ENCODE peak calls at places on chromosomes 5 and 9, in eight cellular contexts. F is pancreas, R is aorta, Y is heart left ventricle, G is WERI-Rb-1, A is mammary epithelial cell, B is thyroid gland, M is SK-N-SH. S is an unnamed sample. For H3K9me3, the result is how much of the 10 kb centered on the place peaks cover.

GRCh38 chr5:170389250-170389902 is at the start of gene KCNMB1:
- DNase-seq in F (no peak), B (no peak), A (no peak), G (no peak), M (no peak), R (peak), Y (no peak), S (no peak)

GRCh38 chr5:96279796-96280542 is 153.1 kb downstream of the PCSK1 start:
- DNase-seq in Y (no peak), G (no peak), M (no peak), B (no peak), A (peak), F (no peak), R (no peak), S (no peak)

GRCh38 chr9:87681271-87682061 is 44.5 kb upstream of the CTSL start:
- DNase-seq in B (peak), F (no peak), M (no peak), R (no peak), G (no peak), A (no peak), Y (no peak), S (peak)

GRCh38 chr5:139446956-139447779 is 7.8 kb upstream of the DNAJC18 start:
- DNase-seq in A (peak), G (no peak), Y (no peak), B (no peak), R (no peak), M (no peak), F (no peak), S (no peak)

GRCh38 chr9:113350937-113351336 is 1.6 kb downstream of the BSPRY start:
- DNase-seq in F (no peak), G (no peak), B (no peak), A (no peak), R (no peak), M (no peak), Y (no peak), S (no peak)

GRCh38 chr5:170809551-170809950 is 26.0 kb downstream of the GABRP start:
- DNase-seq in B (peak), Y (no peak), F (no peak), A (peak), R (no peak), M (peak), G (peak), S (no peak)

GRCh38 chr9:20671635-20672034 is 12.4 kb upstream of the FOCAD start:
- DNase-seq in G (no peak), Y (no peak), R (no peak), B (no peak), F (no peak), M (no peak), A (no peak), S (no peak)

GRCh38 chr5:57316798-57317327 is 143.0 kb downstream of the GPBP1 start:
- DNase-seq in B (no peak), G (no peak), F (no peak), R (no peak), Y (no peak), A (peak), M (no peak), S (no peak)

GRCh38 chr5:133945561-133945960 is 22.9 kb downstream of the C5orf15 start:
- DNase-seq in G (no peak), R (no peak), B (no peak), F (no peak), Y (peak), A (no peak), M (no peak), S (no peak)

GRCh38 chr9:136631038-136632000 is 31.4 kb upstream of the EGFL7 start:
- DNase-seq in M (peak), B (peak), G (peak), A (peak), F (peak), R (peak), Y (peak), S (peak)

GRCh38 chr9:23663536-23663935 is 162.5 kb downstream of the ELAVL2 start:
- DNase-seq in Y (no peak), B (no peak), G (no peak), F (no peak), M (peak), A (peak), R (no peak), S (no peak)

GRCh38 chr5:37668524-37669047 is 171.3 kb downstream of the GDNF start:
- DNase-seq in G (no peak), F (peak), R (peak), B (peak), Y (peak), M (no peak), A (peak), S (peak)

GRCh38 chr5:39453606-39454005 is 28.8 kb upstream of the DAB2 start:
- DNase-seq in F (no peak), A (no peak), R (no peak), G (no peak), Y (no peak), M (no peak), B (no peak), S (no peak)

GRCh38 chr5:172686111-172686510 is 45.0 kb downstream of the NEURL1B start:
- DNase-seq in Y (no peak), A (no peak), M (no peak), G (no peak), F (no peak), R (peak), B (no peak), S (no peak)

GRCh38 chr9:19074836-19075235 is 25.6 kb downstream of the RRAGA start:
- DNase-seq in A (peak), Y (no peak), R (no peak), B (no peak), M (no peak), F (no peak), G (no peak), S (no peak)

GRCh38 chr5:132761321-132762240 is 14.4 kb downstream of the CCNI2 start:
- DNase-seq in G (no peak), F (no peak), A (no peak), Y (no peak), B (no peak), M (no peak), R (no peak), S (no peak)

GRCh38 chr9:109468927-109469326 is 29.2 kb downstream of the PTPN3 start:
- DNase-seq in A (peak), B (no peak), Y (no peak), G (no peak), R (no peak), M (no peak), F (no peak), S (no peak)

GRCh38 chr5:10599828-10600227 is 36.0 kb downstream of the ANKRD33B start:
- DNase-seq in F (no peak), B (no peak), R (no peak), G (no peak), M (no peak), A (peak), Y (no peak), S (no peak)

GRCh38 chr5:10600629-10601245 is 36.9 kb downstream of the ANKRD33B start:
- DNase-seq in G (no peak), Y (no peak), R (no peak), F (no peak), A (peak), B (no peak), M (no peak), S (no peak)

GRCh38 chr5:10602031-10602806 is 38.3 kb downstream of the ANKRD33B start:
- DNase-seq in G (no peak), M (no peak), A (no peak), F (peak), B (no peak), R (no peak), Y (no peak), S (no peak)

GRCh38 chr5:10599113-10599512 is 35.2 kb downstream of the ANKRD33B start:
- DNase-seq in R (no peak), B (no peak), A (no peak), G (no peak), Y (no peak), M (no peak), F (no peak), S (no peak)

GRCh38 chr5:10601246-10602030 is 37.6 kb downstream of the ANKRD33B start:
- DNase-seq in F (peak), R (peak), B (peak), A (peak), M (peak), G (no peak), Y (peak), S (peak)
- H3K4me3 ChIP-seq in F (no peak), R (no peak), B (no peak), A (peak), M (peak), G (no peak), Y (peak), S (no peak)

GRCh38 chr5:2902186-2902585 is 150.7 kb upstream of the IRX2 start:
- DNase-seq in B (no peak), M (no peak), Y (no peak), R (no peak), G (no peak), F (no peak), A (no peak), S (peak)

GRCh38 chr5:2902742-2903297 is 151.3 kb upstream of the IRX2 start:
- DNase-seq in F (no peak), B (no peak), M (no peak), A (no peak), G (no peak), Y (no peak), R (no peak), S (peak)

GRCh38 chr5:2900360-2900759 is 148.9 kb upstream of the IRX2 start:
- DNase-seq in M (no peak), G (no peak), R (no peak), F (no peak), A (no peak), Y (no peak), B (no peak), S (no peak)

GRCh38 chr5:2901096-2901495 is 149.6 kb upstream of the IRX2 start:
- DNase-seq in R (no peak), A (no peak), B (no peak), M (no peak), Y (no peak), G (no peak), F (no peak), S (peak)

DNA sequence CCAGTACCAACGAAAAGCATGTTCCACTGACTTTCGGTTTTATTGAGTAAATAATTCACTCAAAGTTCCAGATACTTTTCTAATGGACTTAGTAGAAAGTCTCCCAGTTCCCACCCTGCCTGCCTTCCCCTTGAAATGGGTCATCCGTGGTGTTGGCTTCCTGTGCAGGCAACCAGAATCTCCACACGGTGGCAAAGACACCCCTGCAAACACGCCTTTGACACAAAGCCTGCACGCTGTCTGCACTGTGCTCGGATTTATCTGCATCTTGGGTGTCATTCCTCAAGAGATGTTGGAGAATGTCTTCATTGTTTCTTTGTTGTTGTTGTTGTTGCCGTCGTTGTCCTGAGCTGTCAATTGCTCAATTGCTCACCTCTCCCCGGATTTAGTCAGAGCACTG is 150.0 kb upstream of the IRX2 start:
- DNase-seq in M (no peak), A (no peak), Y (no peak), R (no peak), F (no peak), G (no peak), B (no peak), S (peak)
- H3K9me3 ChIP-seq in M (under half), A (under half), Y (under half), R (under half), F (under half), G (under half), B (under half), S (under half)

DNA sequence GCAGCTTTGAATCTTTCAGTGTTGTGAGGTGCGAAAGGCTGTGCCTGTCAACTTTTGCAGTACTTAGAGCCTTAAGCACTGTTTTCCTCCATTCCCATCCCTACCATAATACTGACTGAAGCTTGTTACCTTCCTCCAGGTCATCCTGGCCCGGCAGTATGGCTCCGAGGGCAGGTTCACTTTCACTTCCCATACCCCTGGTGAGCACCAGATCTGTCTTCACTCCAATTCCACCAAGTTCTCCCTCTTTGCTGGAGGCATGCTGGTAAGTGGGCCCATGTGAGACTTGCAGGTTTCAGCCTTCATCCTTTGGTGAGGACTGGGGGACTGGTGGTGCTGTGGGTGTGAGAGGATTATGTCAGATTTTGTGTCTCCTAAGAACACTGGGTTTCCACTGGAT is 1.5 kb downstream of the TMED9 start:
- DNase-seq in Y (no peak), B (no peak), M (no peak), G (no peak), R (peak), A (no peak), F (no peak), S (no peak)
- H3K4me3 ChIP-seq in Y (no peak), B (no peak), M (no peak), G (no peak), R (no peak), A (no peak), F (peak), S (no peak)

DNA sequence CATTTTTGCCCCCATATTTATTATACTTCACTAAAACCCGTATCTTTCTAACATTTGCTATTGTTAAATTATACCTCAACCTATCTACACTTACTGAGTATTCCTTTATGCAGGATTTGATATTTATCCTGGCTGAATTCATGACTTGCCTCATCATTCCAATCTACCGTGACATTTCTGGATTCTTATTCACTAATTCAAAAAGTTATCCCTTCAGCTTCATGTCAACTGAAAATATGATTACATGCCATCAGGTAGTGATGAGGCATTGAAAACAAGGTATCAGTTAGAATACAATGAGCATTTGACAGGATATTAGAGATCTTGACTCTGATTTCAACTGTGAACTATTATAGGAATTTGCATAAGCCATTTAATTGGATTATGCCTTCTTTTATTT is 2171.9 kb upstream of the WWC1 start:
- DNase-seq in B (no peak), A (no peak), Y (no peak), R (no peak), M (no peak), F (no peak), G (no peak), S (no peak)
- H3K9me3 ChIP-seq in B (under half), A (under half), Y (under half), R (under half), M (under half), F (under half), G (under half), S (under half)

GRCh38 chr9:132631280-132631679 is 38.5 kb downstream of the DDX31 start:
- DNase-seq in F (no peak), Y (no peak), A (peak), B (no peak), M (no peak), R (no peak), G (no peak), S (no peak)
- H3K4me3 ChIP-seq in F (no peak), Y (no peak), A (no peak), B (no peak), M (no peak), R (no peak), G (no peak), S (no peak)

GRCh38 chr5:403995-404394 is 39.0 kb upstream of the EXOC3 start:
- DNase-seq in Y (no peak), G (no peak), B (no peak), M (no peak), R (peak), A (no peak), F (no peak), S (no peak)
- H3K9me3 ChIP-seq in Y (under half), G (under half), B (under half), M (under half), R (under half), A (under half), F (under half), S (under half)